ENCODE peak calls at places on chromosomes 6 and 20, in six cellular contexts. N is fibroblast of mammary gland; I is AG10803; E is AG08395; P is NCI-H345; J is CD8-positive, alpha-beta T cell. K is an unnamed sample.

GRCh38 chr20:14925286-14925685 is 587.9 kb upstream of the FLRT3 start:
- DNase-seq in I (peak; percentile 44), P (no peak), N (peak; percentile 47), J (no peak), E (peak; percentile 12), K (peak; percentile 46)

GRCh38 chr6:88263591-88263990 is 97.4 kb upstream of the CNR1 start:
- DNase-seq in N (peak; percentile 32), E (no peak), J (no peak), P (no peak), I (no peak), K (no peak)

GRCh38 chr6:10154251-10154650 is 260.6 kb downstream of the TFAP2A start:
- DNase-seq in E (no peak), P (no peak), N (no peak), J (no peak), I (no peak), K (no peak)

GRCh38 chr6:8391934-8392333 is 43.4 kb downstream of the SLC35B3 start:
- DNase-seq in E (no peak), J (no peak), N (no peak), P (no peak), I (no peak), K (no peak)

GRCh38 chr20:56257604-56258003 is 9.1 kb downstream of the MC3R start:
- DNase-seq in I (no peak), J (no peak), N (no peak), P (no peak), E (no peak), K (no peak)

GRCh38 chr6:132209351-132209750 is 191.9 kb downstream of the MOXD1 start:
- DNase-seq in P (no peak), E (no peak), N (no peak), I (no peak), J (no peak), K (peak; percentile 27)

GRCh38 chr20:58479666-58480454 is 35.3 kb downstream of the APCDD1L start:
- DNase-seq in I (no peak), J (no peak), N (no peak), P (no peak), E (no peak), K (no peak)

GRCh38 chr6:157116420-157116819 is 206.9 kb downstream of the TMEM242 start:
- DNase-seq in J (no peak), N (no peak), P (no peak), E (no peak), I (no peak), K (no peak)

GRCh38 chr6:150395388-150396009 is 26.7 kb downstream of the IYD start:
- DNase-seq in J (peak; percentile 22), E (peak; percentile 70), P (peak; percentile 72), I (peak; percentile 65), N (peak; percentile 58), K (peak; percentile 80)

GRCh38 chr6:157942351-157942750 is 39.3 kb upstream of the SYNJ2 start:
- DNase-seq in N (no peak), E (no peak), P (no peak), I (no peak), J (no peak), K (no peak)

GRCh38 chr6:169069361-169069760 is 184.3 kb downstream of the THBS2 start:
- DNase-seq in N (peak; percentile 85), P (no peak), I (no peak), J (no peak), E (no peak), K (no peak)

GRCh38 chr6:22892452-22892851 is 323.1 kb downstream of the HDGFL1 start:
- DNase-seq in P (no peak), E (peak; percentile 92), N (peak; percentile 97), I (peak; percentile 95), J (no peak), K (peak; percentile 95)

GRCh38 chr6:167396659-167397490 is 72.0 kb downstream of the TTLL2 start:
- DNase-seq in P (no peak), J (no peak), N (no peak), E (no peak), I (no peak), K (no peak)

GRCh38 chr6:140440223-140440810 is 1065.9 kb upstream of the CITED2 start:
- DNase-seq in E (no peak), P (no peak), I (peak; percentile 3), J (no peak), N (no peak), K (no peak)

GRCh38 chr20:41058007-41058673 is 29.5 kb downstream of the TOP1 start:
- DNase-seq in E (peak; percentile 51), N (peak; percentile 95), I (peak; percentile 83), P (no peak), J (no peak), K (peak; percentile 93)

GRCh38 chr6:29589423-29590048 is 4.6 kb downstream of the OR2H2 start:
- DNase-seq in I (peak; percentile 51), J (peak; percentile 54), N (peak; percentile 55), E (peak; percentile 57), P (peak; percentile 18), K (peak; percentile 58)

GRCh38 chr6:158751842-158752424 is 67.2 kb downstream of the EZR start:
- DNase-seq in P (no peak), I (no peak), N (no peak), E (no peak), J (no peak), K (no peak)

GRCh38 chr20:10987651-10988383 is 314.0 kb upstream of the JAG1 start:
- DNase-seq in I (no peak), N (peak; percentile 13), E (no peak), P (no peak), J (no peak), K (no peak)

GRCh38 chr6:393391-394221 is 2.1 kb downstream of the IRF4 start:
- DNase-seq in E (no peak), P (no peak), N (no peak), I (no peak), J (no peak), K (no peak)

GRCh38 chr6:25404693-25405169 is 125.6 kb downstream of the CARMIL1 start:
- DNase-seq in I (no peak), J (peak; percentile 24), P (no peak), E (no peak), N (no peak), K (peak; percentile 10)

GRCh38 chr6:26305097-26305841 is 59.7 kb upstream of the BTN3A2 start:
- DNase-seq in N (peak; percentile 87), J (peak; percentile 56), P (no peak), E (no peak), I (peak; percentile 64), K (peak; percentile 66)

GRCh38 chr6:44667226-44667625 is 279.7 kb downstream of the CDC5L start:
- DNase-seq in N (peak; percentile 95), J (no peak), I (peak; percentile 98), E (peak; percentile 88), P (no peak), K (peak; percentile 94)

GRCh38 chr20:36506253-36506652 is 35.1 kb upstream of the MYL9 start:
- DNase-seq in I (no peak), E (no peak), N (no peak), P (no peak), J (no peak), K (peak; percentile 34)

GRCh38 chr20:63626424-63627128 is at the start of gene GMEB2:
- DNase-seq in E (peak; percentile 83), N (peak; percentile 61), J (peak; percentile 73), I (peak; percentile 67), P (peak; percentile 91), K (no peak)

GRCh38 chr6:7691675-7692452 is 34.0 kb upstream of the BMP6 start:
- DNase-seq in N (peak; percentile 77), I (peak; percentile 39), J (no peak), E (peak; percentile 73), P (no peak), K (peak; percentile 88)

GRCh38 chr6:106967936-106968555 is 6.5 kb downstream of the CD24 start:
- DNase-seq in I (no peak), J (no peak), P (no peak), N (no peak), E (no peak), K (no peak)

GRCh38 chr6:69179681-69180080 is 544.6 kb downstream of the ADGRB3 start:
- DNase-seq in E (no peak), P (no peak), N (no peak), I (no peak), J (no peak), K (no peak)

GRCh38 chr6:129498950-129499870 is 210.8 kb downstream of the ARHGAP18 start:
- DNase-seq in P (peak; percentile 35), E (peak; percentile 47), J (peak; percentile 22), I (peak; percentile 53), N (peak; percentile 80), K (peak; percentile 72)

GRCh38 chr20:50126662-50127061 is 13.7 kb upstream of the UBE2V1 start:
- DNase-seq in N (peak; percentile 40), P (no peak), J (no peak), E (no peak), I (no peak), K (no peak)

GRCh38 chr20:51720854-51721253 is 47.3 kb downstream of the ATP9A start:
- DNase-seq in N (no peak), P (no peak), E (no peak), I (no peak), J (no peak), K (no peak)

GRCh38 chr6:143127941-143128340 is 67.3 kb downstream of the AIG1 start:
- DNase-seq in I (no peak), J (no peak), P (no peak), E (no peak), N (no peak), K (no peak)

GRCh38 chr6:72863106-72863505 is 241.2 kb downstream of the KCNQ5 start:
- DNase-seq in I (no peak), P (no peak), N (no peak), E (no peak), J (no peak), K (no peak)

GRCh38 chr6:109743739-109744138 is 52.6 kb downstream of the FIG4 start:
- DNase-seq in J (no peak), N (peak; percentile 87), P (no peak), E (peak; percentile 81), I (peak; percentile 66), K (peak; percentile 89)

GRCh38 chr20:43977252-43977651 is 62.6 kb downstream of the TOX2 start:
- DNase-seq in P (no peak), J (no peak), I (no peak), N (peak; percentile 67), E (no peak), K (no peak)

GRCh38 chr20:43975096-43975768 is 60.6 kb downstream of the TOX2 start:
- DNase-seq in P (no peak), I (peak; percentile 92), N (peak; percentile 90), E (peak; percentile 87), J (no peak), K (peak; percentile 94)